ENCODE peak calls at places on chromosomes 7 and 10, in six cellular contexts. V is ELR, O is IMR-90, W is NCI-H1930, Q is neural crest cell, F is midbrain. I is an unnamed sample.

GRCh38 chr10:127524229-127524628 is 24.9 kb upstream of the NPS start:
- DNase-seq in F (no peak), Q (no peak), V (no peak), O (no peak), W (no peak), I (no peak)

GRCh38 chr10:132418520-132419416 is 21.8 kb downstream of the PWWP2B start:
- DNase-seq in F (no peak), O (no peak), V (no peak), W (no peak), Q (no peak), I (peak)

GRCh38 chr10:13349776-13350274 is 1.7 kb upstream of the SEPHS1 start:
- DNase-seq in Q (peak), V (peak), O (peak), W (no peak), F (no peak), I (peak)

GRCh38 chr10:23338155-23338828 is 6.3 kb downstream of the C10orf67 start:
- DNase-seq in W (no peak), F (no peak), V (peak), Q (no peak), O (peak), I (peak)

GRCh38 chr7:42233939-42234338 is 3.1 kb downstream of the GLI3 start:
- DNase-seq in V (peak), W (no peak), F (no peak), O (peak), Q (no peak), I (peak)

GRCh38 chr10:128952856-128953255 is 514.2 kb upstream of the MGMT start:
- DNase-seq in F (no peak), V (no peak), O (no peak), W (no peak), Q (no peak), I (no peak)

GRCh38 chr7:144027070-144027469 is 21.7 kb upstream of the OR2A5 start:
- DNase-seq in W (no peak), O (peak), V (peak), F (peak), Q (no peak), I (peak)

GRCh38 chr10:79293841-79294705 is 53.2 kb upstream of the PPIF start:
- DNase-seq in O (peak), V (peak), Q (no peak), W (no peak), F (peak), I (peak)

GRCh38 chr7:47501406-47501805 is 80.5 kb downstream of the TNS3 start:
- DNase-seq in O (peak), W (no peak), F (no peak), V (peak), Q (no peak), I (peak)

GRCh38 chr7:107047902-107048782 is 3.6 kb downstream of the PRKAR2B start:
- DNase-seq in Q (no peak), V (peak), W (no peak), O (peak), F (no peak), I (no peak)

GRCh38 chr7:74481458-74482324 is 28.0 kb downstream of the GTF2IRD1 start:
- DNase-seq in V (peak), W (no peak), Q (no peak), F (no peak), O (peak), I (peak)

GRCh38 chr10:6401562-6402348 is 178.3 kb downstream of the PRKCQ start:
- DNase-seq in W (no peak), V (peak), F (peak), O (peak), Q (peak), I (peak)

GRCh38 chr10:7789390-7789789 is 1.4 kb downstream of the ATP5F1C start:
- DNase-seq in O (peak), V (peak), F (no peak), W (no peak), Q (no peak), I (peak)

GRCh38 chr7:112665709-112666108 is 124.5 kb downstream of the TMEM168 start:
- DNase-seq in V (peak), W (no peak), F (peak), Q (no peak), O (peak), I (peak)

GRCh38 chr10:124323145-124323725 is 95.5 kb downstream of the OAT start:
- DNase-seq in Q (no peak), O (no peak), V (peak), F (no peak), W (no peak), I (peak)

GRCh38 chr7:41886257-41886905 is 183.5 kb upstream of the INHBA start:
- DNase-seq in W (no peak), V (peak), Q (no peak), F (no peak), O (peak), I (peak)

I was measured in GM23248.